ENCODE peak calls at places on chromosomes 13 and 19, in ten cellular contexts. D is AG04449, L is ovary, K is thoracic aorta, X is lower leg skin, C is epithelial cell of esophagus, G is heart right ventricle, P is Caco-2, R is mammary epithelial cell, M is GM12865. E is an unnamed sample.

GRCh38 chr19:30593358-30593757 is 221.2 kb downstream of the ZNF536 start:
- DNase-seq in D (no peak), L (no peak), K (peak), X (peak), C (no peak), G (peak), P (no peak), R (no peak), M (no peak), E (no peak)

GRCh38 chr13:21435231-21435630 is 23.9 kb downstream of the ZDHHC20 start:
- DNase-seq in D (no peak), L (no peak), K (no peak), X (no peak), C (no peak), G (no peak), P (no peak), R (no peak), M (no peak), E (no peak)

GRCh38 chr19:46390121-46390858 is 23.1 kb downstream of the CCDC8 start:
- DNase-seq in D (no peak), L (peak), K (no peak), X (no peak), C (no peak), G (no peak), P (no peak), R (no peak), M (no peak), E (no peak)

GRCh38 chr13:31122544-31123260 is 39.0 kb downstream of the HSPH1 start:
- DNase-seq in D (no peak), L (no peak), K (no peak), X (peak), C (no peak), G (no peak), P (no peak), R (no peak), M (no peak), E (no peak)

GRCh38 chr13:66563076-66563475 is 667.1 kb downstream of the PCDH9 start:
- DNase-seq in D (no peak), L (no peak), K (no peak), X (no peak), C (peak), G (no peak), P (no peak), R (no peak), M (no peak), E (no peak)

GRCh38 chr13:64180756-64181155 is 2765.1 kb upstream of the PCDH20 start:
- DNase-seq in D (no peak), L (no peak), K (no peak), X (no peak), C (no peak), G (no peak), P (no peak), R (no peak), M (no peak), E (no peak)

GRCh38 chr13:107969551-107969950 is 245.8 kb downstream of the LIG4 start:
- DNase-seq in D (no peak), L (no peak), K (no peak), X (no peak), C (no peak), G (no peak), P (no peak), R (no peak), M (no peak), E (no peak)

GRCh38 chr13:67518785-67519184 is 288.6 kb upstream of the PCDH9 start:
- DNase-seq in D (no peak), L (no peak), K (no peak), X (no peak), C (no peak), G (no peak), P (no peak), R (no peak), M (no peak), E (no peak)

GRCh38 chr13:72127031-72127430 is 260.0 kb upstream of the DACH1 start:
- DNase-seq in D (no peak), L (no peak), K (no peak), X (no peak), C (peak), G (no peak), P (no peak), R (peak), M (no peak), E (no peak)

GRCh38 chr13:98399756-98400155 is 177.2 kb downstream of the STK24 start:
- DNase-seq in D (peak), L (no peak), K (no peak), X (no peak), C (no peak), G (no peak), P (no peak), R (no peak), M (no peak), E (no peak)

GRCh38 chr13:108932206-108932605 is 302.8 kb downstream of the MYO16 start:
- DNase-seq in D (no peak), L (no peak), K (no peak), X (no peak), C (no peak), G (no peak), P (no peak), R (no peak), M (no peak), E (no peak)

GRCh38 chr13:30145709-30146367 is 161.5 kb downstream of the KATNAL1 start:
- DNase-seq in D (no peak), L (no peak), K (no peak), X (no peak), C (no peak), G (no peak), P (no peak), R (no peak), M (peak), E (no peak)

GRCh38 chr13:40777166-40777956 is 6.4 kb upstream of the MRPS31 start:
- DNase-seq in D (no peak), L (no peak), K (no peak), X (no peak), C (peak), G (no peak), P (no peak), R (peak), M (peak), E (no peak)

GRCh38 chr13:91169641-91170040 is 177.8 kb upstream of the MIR17HG start:
- DNase-seq in D (no peak), L (no peak), K (no peak), X (no peak), C (no peak), G (no peak), P (no peak), R (no peak), M (no peak), E (peak)

GRCh38 chr19:16458391-16459128 is 13.2 kb downstream of the EPS15L1 start:
- DNase-seq in D (no peak), L (no peak), K (no peak), X (no peak), C (no peak), G (no peak), P (no peak), R (no peak), M (no peak), E (no peak)

GRCh38 chr13:98103942-98104880 is 38.7 kb upstream of the FARP1 start:
- DNase-seq in D (no peak), L (no peak), K (no peak), X (no peak), C (peak), G (no peak), P (peak), R (peak), M (no peak), E (no peak)

GRCh38 chr13:66943530-66943929 is 286.6 kb downstream of the PCDH9 start:
- DNase-seq in D (no peak), L (no peak), K (no peak), X (no peak), C (no peak), G (no peak), P (no peak), R (no peak), M (no peak), E (no peak)

GRCh38 chr19:36121486-36122124 is 6.3 kb downstream of the TBCB start:
- DNase-seq in D (no peak), L (no peak), K (no peak), X (no peak), C (no peak), G (no peak), P (no peak), R (no peak), M (no peak), E (no peak)

GRCh38 chr19:15178629-15179308 is 22.0 kb downstream of the NOTCH3 start:
- DNase-seq in D (no peak), L (no peak), K (no peak), X (no peak), C (no peak), G (no peak), P (no peak), R (no peak), M (no peak), E (no peak)

GRCh38 chr13:68439821-68440220 is 1209.7 kb upstream of the PCDH9 start:
- DNase-seq in D (no peak), L (no peak), K (no peak), X (no peak), C (peak), G (no peak), P (no peak), R (no peak), M (no peak), E (no peak)

GRCh38 chr19:40419066-40419612 is 6.0 kb upstream of the PRX start:
- DNase-seq in D (no peak), L (no peak), K (no peak), X (no peak), C (no peak), G (no peak), P (no peak), R (no peak), M (peak), E (no peak)

GRCh38 chr13:40568672-40569350 is 97.6 kb downstream of the FOXO1 start:
- DNase-seq in D (no peak), L (no peak), K (no peak), X (no peak), C (no peak), G (no peak), P (no peak), R (no peak), M (no peak), E (no peak)

GRCh38 chr13:76239031-76239680 is 603.0 kb downstream of the LMO7 start:
- DNase-seq in D (no peak), L (no peak), K (no peak), X (no peak), C (no peak), G (no peak), P (no peak), R (no peak), M (no peak), E (no peak)

GRCh38 chr19:12723383-12723642 is 419 bp downstream of the TNPO2 start:
- DNase-seq in D (no peak), L (no peak), K (no peak), X (no peak), C (no peak), G (no peak), P (no peak), R (no peak), M (peak), E (no peak)

GRCh38 chr13:43229506-43229905 is 206.1 kb downstream of the DNAJC15 start:
- DNase-seq in D (no peak), L (no peak), K (no peak), X (no peak), C (peak), G (no peak), P (no peak), R (no peak), M (no peak), E (no peak)

GRCh38 chr13:47696677-47697076 is 304.4 kb downstream of the SUCLA2 start:
- DNase-seq in D (no peak), L (no peak), K (no peak), X (no peak), C (no peak), G (no peak), P (no peak), R (no peak), M (no peak), E (no peak)

GRCh38 chr19:12139309-12139708 is 841 bp downstream of the ZNF20 start:
- DNase-seq in D (no peak), L (no peak), K (no peak), X (no peak), C (no peak), G (no peak), P (no peak), R (no peak), M (no peak), E (no peak)

GRCh38 chr19:17580470-17581000 is 25.1 kb downstream of the COLGALT1 start:
- DNase-seq in D (no peak), L (no peak), K (no peak), X (no peak), C (no peak), G (no peak), P (no peak), R (no peak), M (no peak), E (no peak)

GRCh38 chr19:17581211-17581874 is 25.9 kb downstream of the COLGALT1 start:
- DNase-seq in D (no peak), L (peak), K (no peak), X (no peak), C (no peak), G (no peak), P (no peak), R (no peak), M (no peak), E (no peak)

GRCh38 chr19:17576758-17577532 is 21.5 kb downstream of the COLGALT1 start:
- DNase-seq in D (no peak), L (peak), K (no peak), X (peak), C (peak), G (peak), P (peak), R (peak), M (peak), E (no peak)

GRCh38 chr19:17577698-17578097 is 22.2 kb downstream of the COLGALT1 start:
- DNase-seq in D (no peak), L (no peak), K (no peak), X (no peak), C (no peak), G (no peak), P (no peak), R (no peak), M (no peak), E (no peak)

DNA sequence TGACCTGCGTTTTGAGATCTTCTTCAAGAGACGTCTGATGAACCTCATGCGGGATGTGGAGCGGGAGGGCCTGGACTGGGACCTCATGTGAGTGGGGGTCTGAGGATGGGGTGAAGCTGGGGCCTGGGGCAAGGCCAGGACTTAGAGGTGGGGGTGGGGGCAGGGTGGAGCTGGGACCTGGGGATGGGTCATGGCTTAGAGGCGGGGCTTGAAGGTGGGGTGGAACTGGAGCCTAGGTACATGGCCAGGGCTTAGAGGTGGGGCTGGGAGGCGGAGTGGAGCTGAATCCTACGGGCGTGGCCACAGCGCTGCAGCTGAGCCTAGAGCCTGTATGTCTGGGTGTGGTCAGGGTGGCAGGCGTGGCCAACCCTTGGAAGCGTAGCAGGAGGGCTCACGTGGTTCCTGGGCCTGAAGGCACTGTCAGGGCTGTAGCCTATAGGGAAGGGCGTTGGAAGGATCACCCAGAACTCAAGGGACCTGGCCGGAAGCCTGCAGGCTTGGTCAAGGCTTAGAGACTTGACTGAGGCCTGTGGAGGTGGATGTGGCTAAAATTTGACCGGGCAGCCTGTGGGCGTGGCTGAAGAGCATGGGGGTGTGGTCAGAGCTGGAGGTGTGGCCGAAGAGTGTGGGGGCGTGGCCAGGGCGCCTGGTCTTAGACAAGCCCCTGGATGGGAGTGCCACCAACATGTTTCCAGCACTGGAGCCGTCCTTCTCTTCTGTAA is 24.2 kb downstream of the COLGALT1 start:
- DNase-seq in D (no peak), L (peak), K (no peak), X (peak), C (peak), G (peak), P (peak), R (peak), M (peak), E (no peak)
- H3K4me3 ChIP-seq in D (no peak), L (no peak), K (no peak), X (no peak), C (no peak), G (no peak), P (no peak), R (no peak), M (no peak), E (no peak)

DNA sequence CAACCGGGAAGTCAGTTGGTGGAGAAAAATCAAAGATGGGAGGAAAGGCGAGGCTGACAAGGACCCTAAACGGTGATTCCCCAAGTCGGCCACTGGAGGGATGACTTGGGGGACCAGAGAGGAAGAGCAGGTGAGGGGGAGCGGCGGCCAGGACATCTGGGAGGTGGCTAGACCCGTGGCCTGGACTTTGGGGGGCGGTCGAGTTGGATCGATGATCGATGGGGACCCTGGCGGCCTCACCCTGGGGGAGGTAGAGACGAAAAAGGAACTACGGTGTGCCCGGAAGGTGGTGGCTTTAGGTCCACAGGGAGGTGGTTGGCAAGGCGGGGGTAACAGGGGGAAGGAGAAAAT is 7.6 kb upstream of the CIRBP start:
- DNase-seq in D (no peak), L (peak), K (no peak), X (no peak), C (no peak), G (no peak), P (no peak), R (no peak), M (no peak), E (no peak)
- TF ChIP-seq CTCF in D (peak), L (no peak), K (no peak), X (no peak), C (no peak), G (no peak), P (no peak), R (peak), M (peak), E (no peak)

DNA sequence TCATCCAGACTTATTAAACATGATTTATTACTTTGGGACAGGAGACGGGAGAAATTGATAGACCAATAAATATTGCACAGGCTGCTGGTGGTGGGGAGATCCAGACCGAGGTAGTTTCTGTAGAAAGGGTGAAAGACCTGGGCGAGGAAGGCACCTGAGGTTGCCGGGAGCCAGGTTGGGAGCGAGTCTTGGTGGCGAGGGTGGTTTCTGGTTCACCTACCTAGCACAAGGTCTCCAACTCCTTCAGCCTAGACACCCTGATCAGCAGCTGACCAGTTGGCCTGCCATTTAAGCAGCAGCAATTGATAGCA is 7.0 kb downstream of the EMP3 start:
- DNase-seq in D (no peak), L (no peak), K (no peak), X (no peak), C (no peak), G (no peak), P (no peak), R (no peak), M (no peak), E (no peak)
- H3K4me3 ChIP-seq in D (no peak), L (no peak), K (peak), X (no peak), C (peak), G (peak), P (peak), R (no peak), M (peak), E (peak)

DNA sequence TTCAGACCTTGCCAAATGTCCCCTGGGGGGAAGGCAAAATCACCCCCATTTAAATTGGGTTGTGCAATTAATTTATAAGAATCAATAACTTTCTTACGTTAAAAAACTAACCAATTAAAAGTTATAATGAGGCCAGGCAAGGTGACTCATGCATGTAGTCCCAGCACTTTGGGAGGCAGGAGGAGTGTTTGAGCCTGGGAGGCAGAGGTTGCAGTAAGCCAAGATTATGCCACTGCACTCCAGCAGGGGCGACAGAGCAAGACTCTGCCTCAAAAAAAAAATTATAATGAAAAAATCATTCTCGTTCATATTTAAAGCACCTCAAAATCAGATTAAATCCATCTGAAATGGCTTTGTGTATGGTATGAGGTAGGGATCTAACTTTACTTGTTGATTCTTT is 18.4 kb upstream of the SIGLEC14 start:
- DNase-seq in D (no peak), L (no peak), K (no peak), X (no peak), C (peak), G (no peak), P (no peak), R (peak), M (no peak), E (no peak)
- TF ChIP-seq CTCF in D (no peak), L (no peak), K (no peak), X (no peak), C (peak), G (no peak), P (no peak), R (peak), M (no peak), E (peak)

GRCh38 chr19:55489711-55490477 is 1.7 kb downstream of the SSC5D start:
- DNase-seq in D (no peak), L (peak), K (no peak), X (no peak), C (no peak), G (no peak), P (no peak), R (no peak), M (no peak), E (no peak)

GRCh38 chr19:55488986-55489710 is 912 bp downstream of the SSC5D start:
- DNase-seq in D (no peak), L (peak), K (no peak), X (no peak), C (no peak), G (no peak), P (no peak), R (no peak), M (no peak), E (no peak)

GRCh38 chr19:55486043-55486970 is 1.3 kb downstream of the NAT14 start:
- DNase-seq in D (no peak), L (peak), K (no peak), X (no peak), C (no peak), G (no peak), P (no peak), R (no peak), M (no peak), E (no peak)

GRCh38 chr19:55486971-55487883 is 1.0 kb upstream of the SSC5D start:
- DNase-seq in D (peak), L (peak), K (no peak), X (no peak), C (peak), G (no peak), P (peak), R (peak), M (no peak), E (peak)

DNA sequence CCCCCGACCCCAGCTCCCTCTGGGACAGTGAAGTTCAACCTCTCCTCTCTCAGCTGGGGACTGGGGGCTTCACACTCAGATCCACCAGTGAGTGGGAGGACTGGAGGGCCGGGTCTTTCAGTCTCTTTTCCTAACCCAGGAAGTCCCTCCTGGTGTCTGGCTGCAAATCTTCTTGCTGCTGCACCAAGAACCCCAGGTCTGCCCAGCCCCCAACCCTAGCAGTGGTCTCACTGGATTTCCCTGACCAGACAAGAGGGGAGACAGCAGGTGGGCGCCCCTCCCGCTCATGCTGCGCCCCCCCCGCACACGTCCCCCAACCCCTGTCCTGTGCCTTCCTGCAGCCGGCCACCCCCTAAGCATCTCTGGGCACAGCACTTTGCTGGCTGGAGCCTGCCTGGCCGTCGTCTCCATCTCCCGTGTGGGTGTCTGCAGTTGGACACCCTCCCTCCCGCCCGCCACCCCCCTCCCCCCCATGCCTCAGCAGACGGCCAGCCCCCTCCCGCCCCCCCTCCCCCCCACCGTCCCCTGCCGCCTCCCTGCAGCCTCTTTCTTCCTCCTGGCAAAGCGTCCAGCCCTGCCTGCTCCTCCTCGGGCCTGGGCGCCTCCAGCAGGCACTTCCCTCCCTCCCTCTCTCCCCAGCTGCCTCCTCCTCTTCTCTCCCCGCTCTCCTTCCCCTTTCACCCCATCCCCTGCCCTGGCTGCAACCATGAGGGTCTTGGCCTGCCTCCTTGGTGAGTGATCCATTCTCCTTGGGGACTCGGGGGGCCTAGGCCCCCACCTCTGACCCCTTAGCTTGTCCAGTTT is at the start of gene SSC5D:
- DNase-seq in D (no peak), L (peak), K (no peak), X (no peak), C (no peak), G (peak), P (no peak), R (no peak), M (no peak), E (no peak)
- H3K4me3 ChIP-seq in D (peak), L (no peak), K (peak), X (no peak), C (no peak), G (peak), P (no peak), R (no peak), M (no peak), E (peak)

E was measured in retinal pigment epithelial cell.